ENCODE peak calls at places on chromosomes 6 and 20, in six cellular contexts. E is IMR-90, Y is spleen, I is heart left ventricle, C is Peyer's patch, S is transverse colon. Q is an unnamed sample.

GRCh38 chr20:19688031-19688806 is 69.8 kb upstream of the RIN2 start:
- DNase-seq in I (peak; percentile 63), Y (no peak), S (peak; percentile 78), E (peak; percentile 92), C (peak; percentile 85), Q (peak; percentile 76)

GRCh38 chr6:101534386-101534785 is 140.9 kb downstream of the GRIK2 start:
- DNase-seq in Y (no peak), C (no peak), I (no peak), E (peak; percentile 48), S (no peak), Q (no peak)

GRCh38 chr20:24392612-24393011 is 76.8 kb upstream of the SYNDIG1 start:
- DNase-seq in I (no peak), C (no peak), Y (no peak), E (no peak), S (no peak), Q (no peak)

GRCh38 chr6:112332274-112332673 is 14.9 kb upstream of the RFPL4B start:
- DNase-seq in I (no peak), Y (no peak), E (peak; percentile 82), C (no peak), S (no peak), Q (no peak)

GRCh38 chr6:15247750-15248450 is 2.0 kb downstream of the JARID2 start:
- DNase-seq in I (peak; percentile 64), C (peak; percentile 75), Y (peak; percentile 92), S (peak; percentile 69), E (peak; percentile 62), Q (peak; percentile 58)

GRCh38 chr6:97440590-97441176 is 157.7 kb upstream of the MMS22L start:
- DNase-seq in I (no peak), Y (no peak), C (no peak), S (no peak), E (peak; percentile 12), Q (peak; percentile 43)

GRCh38 chr6:137910424-137910834 is 43.4 kb downstream of the TNFAIP3 start:
- DNase-seq in Y (no peak), S (no peak), E (no peak), I (peak; percentile 39), C (peak; percentile 47), Q (no peak)

GRCh38 chr6:81748946-81749345 is 3.5 kb downstream of the TENT5A start:
- DNase-seq in E (no peak), C (no peak), S (no peak), I (no peak), Y (no peak), Q (no peak)

GRCh38 chr20:34143951-34144350 is 31.9 kb upstream of the EIF2S2 start:
- DNase-seq in I (no peak), Y (no peak), E (peak; percentile 10), C (no peak), S (no peak), Q (no peak)

GRCh38 chr6:153729189-153729588 is 309.9 kb upstream of the OPRM1 start:
- DNase-seq in Y (no peak), S (no peak), E (no peak), I (no peak), C (no peak), Q (no peak)

GRCh38 chr6:139943391-139943790 is 568.9 kb upstream of the CITED2 start:
- DNase-seq in E (peak; percentile 89), S (no peak), C (no peak), Y (no peak), I (no peak), Q (no peak)

GRCh38 chr6:144094731-144095133 is 641 bp downstream of the SF3B5 start:
- DNase-seq in Y (peak; percentile 68), S (no peak), I (no peak), E (no peak), C (no peak), Q (no peak)

GRCh38 chr6:144098993-144099392 is 3.6 kb upstream of the SF3B5 start:
- DNase-seq in C (no peak), Y (no peak), S (no peak), I (no peak), E (no peak), Q (no peak)

GRCh38 chr6:144093658-144094057 is 1.7 kb downstream of the SF3B5 start:
- DNase-seq in E (no peak), I (no peak), Y (no peak), S (no peak), C (no peak), Q (no peak)

GRCh38 chr6:144093236-144093635 is 2.1 kb downstream of the SF3B5 start:
- DNase-seq in Y (no peak), I (no peak), C (no peak), E (no peak), S (no peak), Q (no peak)

GRCh38 chr6:144095134-144096002 is at the start of gene SF3B5:
- DNase-seq in C (peak; percentile 100), I (peak; percentile 99), Y (peak; percentile 99), S (peak; percentile 99), E (peak; percentile 100), Q (peak; percentile 99)
- TF ChIP-seq POLR2A in C (peak; percentile 81), I (no peak), Y (peak; percentile 73), S (peak; percentile 93), E (peak; percentile 90), Q (peak; percentile 6)

DNA sequence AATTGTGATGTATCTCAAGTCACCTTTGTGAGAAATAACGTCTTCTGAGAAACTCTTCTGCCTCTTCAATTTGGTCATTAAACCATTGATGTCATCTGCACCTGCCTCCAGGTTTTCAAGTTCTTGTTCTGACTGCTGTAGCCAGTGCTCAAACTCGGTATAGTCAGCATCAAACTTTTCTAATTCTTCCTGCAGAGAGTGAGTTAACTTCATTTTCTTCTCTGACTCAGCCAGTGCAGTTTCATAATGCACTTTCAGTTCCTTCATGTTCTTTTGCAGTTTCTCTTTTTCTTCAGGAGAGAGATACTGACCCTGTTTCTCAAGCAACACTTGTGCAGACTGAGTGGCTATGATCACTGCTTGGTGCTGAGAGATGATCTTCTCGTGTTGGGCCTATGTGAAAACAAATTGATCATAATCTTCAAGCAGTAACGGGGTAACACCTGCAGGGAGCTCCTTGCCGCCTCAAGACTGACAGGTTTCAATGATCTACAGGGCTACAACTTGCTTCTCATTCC is 48.8 kb downstream of the DST start:
- DNase-seq in C (no peak), E (peak; percentile 57), I (no peak), S (no peak), Y (no peak), Q (no peak)
- H3K4me3 ChIP-seq in C (no peak overlapping the region), E (no peak overlapping the region), I (no peak overlapping the region), S (no peak overlapping the region), Y (no peak overlapping the region), Q (no peak overlapping the region)

DNA sequence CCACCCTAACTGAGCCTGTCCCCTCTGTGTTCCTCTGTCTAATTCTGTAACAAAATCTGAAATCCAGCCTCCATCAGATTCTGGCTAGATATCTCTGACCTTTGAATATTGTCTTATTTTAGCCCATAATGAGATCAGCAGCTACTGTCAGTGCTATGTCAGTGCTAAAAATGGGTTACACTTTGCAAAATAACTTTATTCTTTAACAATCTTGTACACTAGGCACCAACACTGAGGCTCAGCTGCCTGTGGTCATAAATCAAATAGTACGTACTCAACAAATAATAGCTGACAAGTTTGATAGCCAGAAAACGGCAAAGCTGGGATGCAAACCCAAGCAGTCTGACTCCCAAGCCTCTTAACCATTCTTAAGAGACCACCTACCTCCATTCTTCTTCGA is 22.1 kb downstream of the TTPAL start:
- DNase-seq in I (no peak), C (no peak), E (no peak), Y (no peak), S (no peak), Q (no peak)
- H3K4me1 ChIP-seq in I (no peaks in the 10 kb centered on the region), C (no peaks in the 10 kb centered on the region), E (peaks cover 28% of the 10 kb centered on the region), Y (no peaks in the 10 kb centered on the region), S (no peaks in the 10 kb centered on the region), Q (no peaks in the 10 kb centered on the region)

GRCh38 chr20:58650776-58651547 is at the start of gene STX16:
- DNase-seq in S (peak; percentile 93), C (peak; percentile 95), Y (peak; percentile 97), E (peak; percentile 91), I (peak; percentile 91), Q (peak; percentile 91)
- TF ChIP-seq POLR2A in S (peak; percentile 87), C (peak; percentile 72), Y (peak; percentile 85), E (peak; percentile 72), I (no peak), Q (no peak)

GRCh38 chr6:11460001-11460668 is 77.4 kb upstream of the TMEM170B start:
- DNase-seq in C (peak; percentile 57), Y (no peak), S (no peak), I (no peak), E (peak; percentile 20), Q (peak; percentile 43)
- H3K4me3 ChIP-seq in C (no peak overlapping the region), Y (no peak overlapping the region), S (no peak overlapping the region), I (no peak overlapping the region), E (no peak overlapping the region), Q (no peak overlapping the region)

Q was measured in testis.